ENCODE peak calls at places on chromosome 1, in five cellular contexts. R, H, E, L and Z are unnamed samples.

GRCh38 chr1:28737245-28738137 is 751 bp downstream of the YTHDF2 start:
- DNase-seq in E (peak), R (no peak), L (peak), H (peak), Z (peak)

GRCh38 chr1:231612393-231613089 is 14.0 kb upstream of the DISC1 start:
- DNase-seq in E (no peak), R (no peak), H (no peak), L (peak), Z (no peak)

GRCh38 chr1:160149235-160149634 is 2.2 kb upstream of the ATP1A4 start:
- DNase-seq in E (no peak), H (no peak), R (no peak), L (no peak), Z (no peak)

GRCh38 chr1:89609339-89609725 is 23.6 kb upstream of the LRRC8C start:
- DNase-seq in H (no peak), L (no peak), R (no peak), E (no peak), Z (no peak)

GRCh38 chr1:119673171-119673940 is 25.3 kb upstream of the ZNF697 start:
- DNase-seq in R (no peak), L (no peak), H (no peak), E (no peak), Z (no peak)

GRCh38 chr1:30715216-30715615 is 8.2 kb downstream of the MATN1 start:
- DNase-seq in H (no peak), L (peak), E (no peak), R (no peak), Z (no peak)

GRCh38 chr1:67308136-67308535 is 463 bp downstream of the IL12RB2 start:
- DNase-seq in L (no peak), H (no peak), E (no peak), R (no peak), Z (no peak)

GRCh38 chr1:67853704-67854103 is 20.4 kb upstream of the GNG12 start:
- DNase-seq in H (no peak), R (peak), E (no peak), L (peak), Z (peak)

GRCh38 chr1:28243685-28244439 is 7.9 kb downstream of the ATP5IF1 start:
- DNase-seq in R (no peak), L (no peak), E (no peak), H (no peak), Z (no peak)